ENCODE peak calls at places on chromosome 18, in four cellular contexts. X, T, H and I are unnamed samples.
A peak's percentile ranks its signal among the peaks of the same experiment; 100 is the strongest.

GRCh38 chr18:77249583-77250500 is at the start of gene GALR1:
- DNase-seq in X (peak; percentile 16), T (peak; percentile 8), H (no peak), I (no peak)

GRCh38 chr18:4639628-4640310 is 184.7 kb upstream of the DLGAP1 start:
- DNase-seq in X (no peak), T (peak; percentile 2), H (no peak), I (no peak)

GRCh38 chr18:31666055-31666454 is 18.3 kb downstream of the B4GALT6 start:
- DNase-seq in X (no peak), T (no peak), H (no peak), I (no peak)

GRCh38 chr18:23225518-23225917 is 90.2 kb downstream of the CABLES1 start:
- DNase-seq in X (no peak), T (peak; percentile 56), H (no peak), I (no peak)

GRCh38 chr18:26791676-26792075 is 73.8 kb downstream of the AQP4 start:
- DNase-seq in X (no peak), T (peak; percentile 28), H (no peak), I (no peak)

GRCh38 chr18:31736630-31737029 is 24.1 kb downstream of the SLC25A52 start:
- DNase-seq in X (no peak), T (no peak), H (no peak), I (no peak)

GRCh38 chr18:42525905-42526304 is 570.9 kb downstream of the PIK3C3 start:
- DNase-seq in X (no peak), T (no peak), H (no peak), I (no peak)

GRCh38 chr18:48149020-48149685 is 218.7 kb upstream of the SMAD2 start:
- DNase-seq in X (no peak), T (no peak), H (no peak), I (no peak)

GRCh38 chr18:23300211-23300887 is 152.7 kb upstream of the RIOK3 start:
- DNase-seq in X (no peak), T (no peak), H (no peak), I (no peak)

GRCh38 chr18:36196239-36196995 is 9.1 kb downstream of the MOCOS start:
- DNase-seq in X (no peak), T (no peak), H (no peak), I (no peak)

GRCh38 chr18:62799977-62800376 is 84.6 kb downstream of the PHLPP1 start:
- DNase-seq in X (no peak), T (no peak), H (no peak), I (no peak)

GRCh38 chr18:59085797-59086196 is 53.9 kb upstream of the SEC11C start:
- DNase-seq in X (no peak), T (peak; percentile 50), H (no peak), I (no peak)

GRCh38 chr18:63445067-63445466 is 22.8 kb upstream of the VPS4B start:
- DNase-seq in X (no peak), T (no peak), H (no peak), I (peak; percentile 91)

GRCh38 chr18:48928787-48929186 is 22.0 kb downstream of the SMAD7 start:
- DNase-seq in X (no peak), T (peak; percentile 88), H (no peak), I (no peak)

GRCh38 chr18:37424507-37424906 is 141.1 kb downstream of the CELF4 start:
- DNase-seq in X (no peak), T (no peak), H (no peak), I (no peak)

GRCh38 chr18:35345460-35345921 is 1.3 kb upstream of the ZNF24 start:
- DNase-seq in X (no peak), T (no peak), H (no peak), I (no peak)

GRCh38 chr18:2907459-2908145 is 60.8 kb downstream of the EMILIN2 start:
- DNase-seq in X (no peak), T (no peak), H (peak; percentile 5), I (no peak)

GRCh38 chr18:57128229-57128911 is 18.5 kb upstream of the BOD1L2 start:
- DNase-seq in X (no peak), T (no peak), H (no peak), I (no peak)

GRCh38 chr18:21735452-21736015 is 5.1 kb upstream of the MIB1 start:
- DNase-seq in X (no peak), T (peak; percentile 14), H (no peak), I (no peak)

GRCh38 chr18:52312321-52312720 is 27.7 kb upstream of the DCC start:
- DNase-seq in X (no peak), T (no peak), H (no peak), I (no peak)

GRCh38 chr18:24273596-24273995 is 124.0 kb downstream of the OSBPL1A start:
- DNase-seq in X (no peak), T (peak; percentile 4), H (no peak), I (no peak)

GRCh38 chr18:8747440-8747937 is 42.1 kb downstream of the MTCL1 start:
- DNase-seq in X (no peak), T (peak; percentile 26), H (no peak), I (no peak)

GRCh38 chr18:58221060-58221725 is 177.2 kb downstream of the NEDD4L start:
- DNase-seq in X (no peak), T (peak; percentile 91), H (no peak), I (peak; percentile 71)

GRCh38 chr18:40824291-40824690 is 1130.7 kb upstream of the PIK3C3 start:
- DNase-seq in X (no peak), T (no peak), H (no peak), I (no peak)

GRCh38 chr18:11808001-11808855 is 43.0 kb upstream of the CHMP1B start:
- DNase-seq in X (no peak), T (peak; percentile 29), H (no peak), I (no peak)

GRCh38 chr18:72867721-72868665 is at the start of gene NETO1:
- DNase-seq in X (peak; percentile 35), T (peak; percentile 64), H (no peak), I (peak; percentile 74)

GRCh38 chr18:31992836-31993575 is 25.6 kb upstream of the RNF125 start:
- DNase-seq in X (no peak), T (no peak), H (no peak), I (no peak)

GRCh38 chr18:37570336-37570930 is 4.8 kb upstream of the CELF4 start:
- DNase-seq in X (no peak), T (no peak), H (no peak), I (no peak)

GRCh38 chr18:8937695-8938094 is 164.8 kb upstream of the NDUFV2 start:
- DNase-seq in X (no peak), T (no peak), H (no peak), I (no peak)

GRCh38 chr18:9526458-9526857 is 51.1 kb downstream of the RALBP1 start:
- DNase-seq in X (no peak), T (no peak), H (no peak), I (no peak)